ENCODE peak calls at places on chromosomes 7 and 10, in ten cellular contexts. Z is fibroblast of pulmonary artery; L is NCI-H748 treated with DMSO at 0.1 percent for 48 hours; F is DMS153; M is amniotic epithelial cell; B is iris pigment epithelial cell; N is RWPE1; Q is OCI-LY7; S is pancreas; J is stimulated activated CD4-positive, alpha-beta T cell treated with anti-CD3 and anti-CD28 coated beads, Interleukin-1b, Interleukin-23, amount 100 ng/mL, for 48 hours. K is an unnamed sample.

GRCh38 chr10:25501912-25502311 is 327.1 kb downstream of the GPR158 start:
- DNase-seq in Z (peak), L (no peak), F (no peak), M (peak), B (no peak), N (no peak), Q (no peak), S (no peak), J (no peak), K (no peak)

GRCh38 chr7:26321440-26321839 is 29.8 kb downstream of the SNX10 start:
- DNase-seq in Z (no peak), L (no peak), F (no peak), M (peak), B (no peak), N (peak), Q (no peak), S (no peak), J (no peak), K (no peak)

GRCh38 chr10:86067436-86068050 is 299.1 kb downstream of the GRID1 start:
- DNase-seq in Z (no peak), L (no peak), F (no peak), M (no peak), B (no peak), N (no peak), Q (no peak), S (no peak), J (no peak), K (no peak)

GRCh38 chr10:33412261-33413092 is 78.0 kb upstream of the NRP1 start:
- DNase-seq in Z (peak), L (no peak), F (no peak), M (peak), B (peak), N (peak), Q (no peak), S (no peak), J (peak), K (no peak)

GRCh38 chr10:127017406-127018297 is 112.4 kb downstream of the DOCK1 start:
- DNase-seq in Z (no peak), L (no peak), F (no peak), M (peak), B (peak), N (no peak), Q (no peak), S (no peak), J (no peak), K (no peak)

GRCh38 chr10:131226831-131227740 is 84.4 kb downstream of the TCERG1L start:
- DNase-seq in Z (no peak), L (no peak), F (no peak), M (no peak), B (no peak), N (no peak), Q (no peak), S (peak), J (no peak), K (peak)

GRCh38 chr10:130261306-130261705 is 125.1 kb downstream of the GLRX3 start:
- DNase-seq in Z (no peak), L (no peak), F (no peak), M (no peak), B (no peak), N (no peak), Q (no peak), S (no peak), J (no peak), K (no peak)

GRCh38 chr7:13016633-13017324 is 329.3 kb downstream of the ARL4A start:
- DNase-seq in Z (peak), L (no peak), F (no peak), M (peak), B (peak), N (peak), Q (no peak), S (no peak), J (no peak), K (no peak)

GRCh38 chr10:70528726-70529362 is 50.3 kb downstream of the PALD1 start:
- DNase-seq in Z (peak), L (no peak), F (peak), M (peak), B (peak), N (peak), Q (peak), S (no peak), J (no peak), K (no peak)

GRCh38 chr7:47346378-47346914 is 235.5 kb downstream of the TNS3 start:
- DNase-seq in Z (no peak), L (no peak), F (no peak), M (no peak), B (no peak), N (no peak), Q (no peak), S (no peak), J (no peak), K (no peak)

GRCh38 chr7:155166673-155167370 is 96.7 kb downstream of the HTR5A start:
- DNase-seq in Z (peak), L (no peak), F (no peak), M (peak), B (no peak), N (no peak), Q (peak), S (no peak), J (no peak), K (no peak)

GRCh38 chr7:1279041-1279440 is 46.4 kb downstream of the UNCX start:
- DNase-seq in Z (no peak), L (no peak), F (no peak), M (no peak), B (no peak), N (no peak), Q (no peak), S (peak), J (no peak), K (peak)

GRCh38 chr7:47672966-47673365 is 91.1 kb upstream of the TNS3 start:
- DNase-seq in Z (no peak), L (no peak), F (no peak), M (peak), B (no peak), N (peak), Q (peak), S (no peak), J (no peak), K (no peak)

GRCh38 chr7:142811154-142811737 is 40.5 kb downstream of the PRSS2 start:
- DNase-seq in Z (peak), L (peak), F (peak), M (peak), B (peak), N (peak), Q (peak), S (no peak), J (no peak), K (no peak)

GRCh38 chr7:103114576-103115008 is 34.3 kb downstream of the NAPEPLD start:
- DNase-seq in Z (no peak), L (no peak), F (no peak), M (no peak), B (no peak), N (no peak), Q (no peak), S (no peak), J (no peak), K (no peak)

GRCh38 chr10:5291501-5292195 is 73.1 kb upstream of the UCN3 start:
- DNase-seq in Z (peak), L (peak), F (peak), M (peak), B (peak), N (peak), Q (no peak), S (no peak), J (peak), K (no peak)

GRCh38 chr7:69389220-69389619 is 209.1 kb upstream of the AUTS2 start:
- DNase-seq in Z (no peak), L (no peak), F (no peak), M (no peak), B (no peak), N (no peak), Q (no peak), S (no peak), J (no peak), K (no peak)

GRCh38 chr10:73590881-73591577 is at the start of gene USP54:
- DNase-seq in Z (peak), L (no peak), F (peak), M (peak), B (peak), N (peak), Q (peak), S (no peak), J (no peak), K (no peak)